ENCODE peak calls at places on chromosome 11, in ten cellular contexts. J, U, K, H, S, W, T, Y, L and B are unnamed samples.

GRCh38 chr11:16924826-16925494 is 89.3 kb downstream of the PLEKHA7 start:
- DNase-seq in J (peak; percentile 22), U (peak; percentile 81), K (peak; percentile 86), H (no peak), S (peak; percentile 97), W (peak; percentile 89), T (peak; percentile 40), Y (no peak), L (peak; percentile 71), B (peak; percentile 79)

GRCh38 chr11:86932942-86933875 is 22.0 kb downstream of the FZD4 start:
- DNase-seq in J (no peak), U (no peak), K (no peak), H (no peak), S (no peak), W (no peak), T (no peak), Y (no peak), L (no peak), B (no peak)

GRCh38 chr11:31060880-31061279 is 308.7 kb downstream of the DCDC1 start:
- DNase-seq in J (no peak), U (no peak), K (no peak), H (no peak), S (no peak), W (no peak), T (peak; percentile 55), Y (peak; percentile 3), L (no peak), B (no peak)

GRCh38 chr11:86954288-86955110 is 696 bp downstream of the FZD4 start:
- DNase-seq in J (no peak), U (peak; percentile 31), K (no peak), H (peak; percentile 35), S (no peak), W (peak; percentile 14), T (peak; percentile 59), Y (no peak), L (peak; percentile 69), B (peak; percentile 78)

GRCh38 chr11:46845440-46845739 is 690 bp downstream of the CKAP5 start:
- DNase-seq in J (peak; percentile 40), U (no peak), K (no peak), H (no peak), S (no peak), W (no peak), T (peak; percentile 54), Y (no peak), L (no peak), B (no peak)

GRCh38 chr11:133834399-133835257 is 10.7 kb downstream of the SPATA19 start:
- DNase-seq in J (no peak), U (no peak), K (no peak), H (no peak), S (no peak), W (no peak), T (no peak), Y (no peak), L (no peak), B (no peak)

GRCh38 chr11:126628790-126629621 is 273.5 kb downstream of the ST3GAL4 start:
- DNase-seq in J (no peak), U (no peak), K (no peak), H (peak; percentile 19), S (peak; percentile 62), W (no peak), T (peak; percentile 95), Y (peak; percentile 55), L (no peak), B (no peak)

GRCh38 chr11:121029813-121030445 is 6.0 kb downstream of the TBCEL start:
- DNase-seq in J (no peak), U (no peak), K (no peak), H (no peak), S (no peak), W (no peak), T (no peak), Y (no peak), L (no peak), B (no peak)

GRCh38 chr11:57546869-57547518 is 9.6 kb downstream of the SMTNL1 start:
- DNase-seq in J (no peak), U (no peak), K (no peak), H (peak; percentile 9), S (peak; percentile 7), W (no peak), T (peak; percentile 81), Y (peak; percentile 72), L (no peak), B (peak; percentile 39)

GRCh38 chr11:59754494-59754858 is 700 bp upstream of the STX3 start:
- DNase-seq in J (peak; percentile 1), U (peak; percentile 12), K (no peak), H (no peak), S (no peak), W (peak; percentile 46), T (peak; percentile 46), Y (peak; percentile 3), L (peak; percentile 63), B (no peak)

GRCh38 chr11:76787911-76788596 is 4.9 kb downstream of the TSKU start:
- DNase-seq in J (no peak), U (peak; percentile 74), K (no peak), H (peak; percentile 56), S (peak; percentile 68), W (peak; percentile 26), T (peak; percentile 69), Y (peak; percentile 76), L (no peak), B (peak; percentile 67)

GRCh38 chr11:120601566-120601965 is 90.0 kb downstream of the GRIK4 start:
- DNase-seq in J (no peak), U (no peak), K (no peak), H (no peak), S (no peak), W (no peak), T (peak; percentile 48), Y (peak; percentile 55), L (no peak), B (no peak)

GRCh38 chr11:9039194-9039593 is 35.4 kb upstream of the NRIP3 start:
- DNase-seq in J (no peak), U (no peak), K (no peak), H (no peak), S (no peak), W (no peak), T (peak; percentile 39), Y (peak; percentile 3), L (no peak), B (no peak)

GRCh38 chr11:75777461-75778110 is 9.0 kb downstream of the DGAT2 start:
- DNase-seq in J (no peak), U (no peak), K (no peak), H (no peak), S (no peak), W (no peak), T (no peak), Y (no peak), L (no peak), B (peak; percentile 41)

GRCh38 chr11:95242202-95242989 is 11.4 kb upstream of the SESN3 start:
- DNase-seq in J (no peak), U (no peak), K (no peak), H (no peak), S (no peak), W (no peak), T (no peak), Y (no peak), L (no peak), B (no peak)

GRCh38 chr11:120108154-120108784 is 29.6 kb downstream of the TRIM29 start:
- DNase-seq in J (peak; percentile 63), U (peak; percentile 34), K (peak; percentile 80), H (peak; percentile 83), S (peak; percentile 67), W (peak; percentile 75), T (peak; percentile 77), Y (peak; percentile 30), L (peak; percentile 83), B (peak; percentile 91)

GRCh38 chr11:77107950-77108349 is 5.3 kb downstream of the OMP start:
- DNase-seq in J (no peak), U (peak; percentile 82), K (peak; percentile 81), H (no peak), S (peak; percentile 88), W (peak; percentile 69), T (peak; percentile 94), Y (peak; percentile 95), L (peak; percentile 71), B (peak; percentile 91)

DNA sequence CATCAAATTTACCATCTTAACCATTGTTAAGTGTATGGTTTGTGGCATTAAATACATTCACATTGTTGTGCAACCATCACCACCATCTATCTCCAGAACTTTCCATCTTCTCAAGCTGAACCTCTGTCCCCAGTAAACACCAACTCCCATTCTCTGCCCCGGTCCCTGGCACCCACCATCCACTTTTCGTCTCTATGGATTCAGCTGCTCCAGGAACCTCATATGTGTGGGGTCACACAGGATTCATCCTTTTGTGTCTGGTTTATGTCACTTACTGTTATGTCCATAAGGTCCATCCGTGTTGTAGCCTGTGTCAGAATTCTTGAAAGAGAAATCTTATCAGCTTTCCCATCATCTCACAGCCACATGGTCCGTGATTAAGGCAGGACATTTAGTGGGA is 16.3 kb downstream of the TSPAN32 start:
- DNase-seq in J (no peak), U (no peak), K (no peak), H (no peak), S (no peak), W (no peak), T (no peak), Y (no peak), L (no peak), B (peak; percentile 23)
- H3K27me3 ChIP-seq in J (no peaks in the 10 kb centered on the region), U (no peaks in the 10 kb centered on the region), K (no peaks in the 10 kb centered on the region), H (no peaks in the 10 kb centered on the region), S (peaks cover 2% of the 10 kb centered on the region), W (no peaks in the 10 kb centered on the region), T (no peaks in the 10 kb centered on the region), Y (peaks cover 14% of the 10 kb centered on the region), L (no peaks in the 10 kb centered on the region), B (no peaks in the 10 kb centered on the region)

GRCh38 chr11:71453911-71454304 is 905 bp downstream of the NADSYN1 start:
- DNase-seq in J (no peak), U (no peak), K (no peak), H (no peak), S (peak; percentile 25), W (no peak), T (no peak), Y (no peak), L (no peak), B (no peak)
- H3K4me1 ChIP-seq in J (peaks cover 3% of the 10 kb centered on the region), U (peaks cover 2% of the 10 kb centered on the region), K (peaks cover 47% of the 10 kb centered on the region), H (peaks cover 8% of the 10 kb centered on the region), S (peaks cover 2% of the 10 kb centered on the region), W (peaks cover 28% of the 10 kb centered on the region), T (no peaks in the 10 kb centered on the region), Y (peaks cover 5% of the 10 kb centered on the region), L (peaks cover 36% of the 10 kb centered on the region), B (no peaks in the 10 kb centered on the region)

GRCh38 chr11:65796726-65797601 is 10.1 kb downstream of the OVOL1 start:
- DNase-seq in J (no peak), U (no peak), K (no peak), H (no peak), S (no peak), W (no peak), T (no peak), Y (peak; percentile 20), L (peak; percentile 17), B (no peak)
- H3K27me3 ChIP-seq in J (no peaks in the 10 kb centered on the region), U (no peaks in the 10 kb centered on the region), K (peaks cover 62% of the 10 kb centered on the region), H (peaks cover 53% of the 10 kb centered on the region), S (no peaks in the 10 kb centered on the region), W (peaks cover 29% of the 10 kb centered on the region), T (peaks cover 18% of the 10 kb centered on the region), Y (peaks cover 64% of the 10 kb centered on the region), L (no peaks in the 10 kb centered on the region), B (no peaks in the 10 kb centered on the region)

DNA sequence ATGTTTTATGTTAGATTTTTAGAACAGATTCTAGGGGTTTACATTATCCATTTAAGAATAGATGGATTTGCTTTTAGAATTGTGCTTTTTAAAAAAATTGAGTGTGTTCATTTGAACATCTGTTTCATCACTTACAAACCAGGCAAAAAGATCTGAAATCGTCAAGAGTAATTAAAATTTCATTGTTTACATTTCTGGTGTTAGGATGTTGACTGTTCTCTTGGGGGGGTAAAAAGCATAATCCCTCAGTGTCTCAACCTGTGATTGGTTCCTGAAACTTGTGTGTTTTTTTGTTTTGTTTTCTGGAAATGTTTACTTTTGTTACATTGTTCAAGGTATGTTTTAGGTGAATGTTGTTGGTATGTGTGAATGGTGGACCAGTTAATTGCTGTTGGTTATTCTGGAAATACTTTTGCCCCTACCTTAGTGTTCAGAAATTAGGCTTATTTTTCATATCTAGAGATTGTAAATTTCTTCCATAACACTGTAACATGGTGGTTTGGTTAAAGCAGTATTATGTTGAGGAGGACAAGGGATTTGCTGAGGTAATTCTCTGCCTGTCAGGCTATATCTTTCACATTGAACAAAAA is 4.8 kb downstream of the PCF11 start:
- DNase-seq in J (no peak), U (no peak), K (no peak), H (no peak), S (no peak), W (no peak), T (no peak), Y (no peak), L (no peak), B (no peak)
- H3K4me1 ChIP-seq in J (no peaks in the 10 kb centered on the region), U (peaks cover 3% of the 10 kb centered on the region), K (peaks cover 36% of the 10 kb centered on the region), H (no peaks in the 10 kb centered on the region), S (no peaks in the 10 kb centered on the region), W (peaks cover 31% of the 10 kb centered on the region), T (peaks cover 30% of the 10 kb centered on the region), Y (peaks cover 3% of the 10 kb centered on the region), L (peaks cover 41% of the 10 kb centered on the region), B (no peaks in the 10 kb centered on the region)